ENCODE peak calls at places on chromosomes 11 and 22, in six cellular contexts. One of them, this sample, is unnamed.

GRCh38 chr22:50143096-50143495 is 27.4 kb upstream of the PANX2 start:
- DNase-seq in colonic mucosa: no peak
- DNase-seq in right lobe of liver: no peak
- DNase-seq in MM.1S: no peak
- DNase-seq in GM23338: no peak
- DNase-seq in BE2C: no peak
- DNase-seq in this sample: no peak

GRCh38 chr11:47289856-47290255 is 19.9 kb downstream of the MADD start:
- DNase-seq in right lobe of liver: no peak
- DNase-seq in GM23338: no peak
- DNase-seq in colonic mucosa: no peak
- DNase-seq in MM.1S: no peak
- DNase-seq in BE2C: no peak
- DNase-seq in this sample: no peak

GRCh38 chr11:35688023-35688422 is 25.4 kb downstream of the TRIM44 start:
- DNase-seq in right lobe of liver: no peak
- DNase-seq in MM.1S: no peak
- DNase-seq in GM23338: no peak
- DNase-seq in colonic mucosa: no peak
- DNase-seq in BE2C: no peak
- DNase-seq in this sample: no peak

GRCh38 chr11:7511405-7511804 is 2.4 kb upstream of the PPFIBP2 start:
- DNase-seq in GM23338: no peak
- DNase-seq in right lobe of liver: peak; percentile 83
- DNase-seq in MM.1S: peak; percentile 82
- DNase-seq in colonic mucosa: peak; percentile 60
- DNase-seq in BE2C: no peak
- DNase-seq in this sample: no peak

GRCh38 chr11:60169264-60169915 is 13.5 kb downstream of the MS4A6A start:
- DNase-seq in BE2C: no peak
- DNase-seq in right lobe of liver: no peak
- DNase-seq in colonic mucosa: no peak
- DNase-seq in MM.1S: peak; percentile 9
- DNase-seq in GM23338: peak; percentile 68
- DNase-seq in this sample: peak; percentile 9

GRCh38 chr22:23275751-23276150 is 95.4 kb downstream of the BCR start:
- DNase-seq in right lobe of liver: no peak
- DNase-seq in BE2C: no peak
- DNase-seq in MM.1S: no peak
- DNase-seq in colonic mucosa: no peak
- DNase-seq in GM23338: no peak
- DNase-seq in this sample: no peak

GRCh38 chr11:10268746-10269487 is 25.1 kb downstream of the SBF2 start:
- DNase-seq in right lobe of liver: no peak
- DNase-seq in BE2C: no peak
- DNase-seq in colonic mucosa: no peak
- DNase-seq in GM23338: no peak
- DNase-seq in MM.1S: no peak
- DNase-seq in this sample: no peak

GRCh38 chr22:25407226-25407858 is 157.1 kb upstream of the GRK3 start:
- DNase-seq in right lobe of liver: no peak
- DNase-seq in MM.1S: no peak
- DNase-seq in colonic mucosa: no peak
- DNase-seq in BE2C: no peak
- DNase-seq in GM23338: no peak
- DNase-seq in this sample: no peak

GRCh38 chr11:78698612-78699011 is 123.9 kb upstream of the NARS2 start:
- DNase-seq in right lobe of liver: no peak
- DNase-seq in MM.1S: no peak
- DNase-seq in GM23338: no peak
- DNase-seq in colonic mucosa: no peak
- DNase-seq in BE2C: peak; percentile 65
- DNase-seq in this sample: no peak

GRCh38 chr11:61688368-61689163 is 8.4 kb downstream of the DAGLA start:
- DNase-seq in GM23338: no peak
- DNase-seq in BE2C: no peak
- DNase-seq in right lobe of liver: no peak
- DNase-seq in colonic mucosa: peak; percentile 90
- DNase-seq in MM.1S: no peak
- DNase-seq in this sample: no peak

GRCh38 chr22:27298387-27299141 is 503.0 kb downstream of the MN1 start:
- DNase-seq in colonic mucosa: no peak
- DNase-seq in MM.1S: no peak
- DNase-seq in BE2C: no peak
- DNase-seq in right lobe of liver: no peak
- DNase-seq in GM23338: no peak
- DNase-seq in this sample: no peak

DNA sequence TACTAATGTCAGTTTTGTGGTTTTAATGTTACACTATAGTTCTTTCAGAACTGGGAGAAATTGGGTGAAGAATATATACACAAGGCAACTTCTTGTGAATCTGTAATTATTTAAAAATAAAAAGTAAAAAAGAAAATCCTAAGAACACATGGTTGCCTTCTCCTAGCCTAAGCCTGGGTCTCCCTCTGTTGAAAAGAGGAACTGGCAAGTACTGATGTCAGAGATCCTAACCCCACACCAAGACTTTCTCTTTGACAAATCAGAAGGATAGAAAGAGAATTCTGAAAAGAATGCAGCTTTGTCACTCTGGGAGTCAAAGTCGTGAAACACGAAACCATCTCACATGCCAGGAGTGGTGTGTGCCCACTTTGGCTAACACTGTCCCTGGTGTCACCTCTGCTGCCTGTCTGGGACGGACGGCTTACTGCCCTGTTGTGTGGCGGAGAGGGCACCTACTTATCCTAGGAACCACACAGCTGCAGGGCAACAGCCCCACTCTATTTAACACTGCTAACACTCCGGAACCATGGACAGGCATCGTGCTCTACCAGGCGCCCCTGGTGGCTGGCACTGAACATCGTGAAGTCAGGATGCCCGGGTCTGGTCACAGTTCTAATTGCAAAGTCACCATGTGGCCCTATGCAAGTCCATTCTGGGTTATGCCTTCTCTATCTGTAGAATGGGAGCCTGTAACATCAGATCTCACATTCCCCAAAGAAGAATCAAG is 108.8 kb upstream of the CD82 start:
- DNase-seq in MM.1S: no peak
- DNase-seq in right lobe of liver: no peak
- DNase-seq in GM23338: peak; percentile 60
- DNase-seq in BE2C: peak; percentile 27
- DNase-seq in colonic mucosa: no peak
- DNase-seq in this sample: no peak
- TF ChIP-seq CTCF in MM.1S: peak; percentile 33
- TF ChIP-seq CTCF in right lobe of liver: no peak
- TF ChIP-seq CTCF in GM23338: peak; percentile 48
- TF ChIP-seq CTCF in BE2C: peak; percentile 46
- TF ChIP-seq CTCF in colonic mucosa: no peak
- TF ChIP-seq CTCF in this sample: peak; percentile 6

DNA sequence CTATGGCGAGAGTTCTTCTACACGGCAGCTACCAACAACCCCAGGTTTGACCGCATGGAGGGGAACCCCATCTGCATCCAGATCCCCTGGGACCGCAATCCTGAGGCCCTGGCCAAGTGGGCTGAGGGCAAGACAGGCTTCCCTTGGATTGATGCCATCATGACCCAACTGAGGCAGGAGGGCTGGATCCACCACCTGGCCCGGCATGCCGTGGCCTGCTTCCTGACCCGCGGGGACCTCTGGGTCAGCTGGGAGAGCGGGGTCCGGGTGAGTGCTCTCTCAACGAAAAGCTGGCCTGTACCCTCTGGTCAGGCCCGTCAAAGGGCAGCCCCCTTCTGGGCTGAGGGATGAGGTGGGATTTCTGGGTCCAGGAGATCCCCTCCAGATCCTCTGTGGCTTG is 15.9 kb upstream of the MAPK8IP1 start:
- DNase-seq in BE2C: no peak
- DNase-seq in MM.1S: no peak
- DNase-seq in GM23338: no peak
- DNase-seq in right lobe of liver: no peak
- DNase-seq in colonic mucosa: no peak
- DNase-seq in this sample: no peak
- H3K36me3 ChIP-seq in BE2C: peaks cover 3% of the 10 kb centered on the region
- H3K36me3 ChIP-seq in MM.1S: peaks cover 7% of the 10 kb centered on the region
- H3K36me3 ChIP-seq in GM23338: no peaks in the 10 kb centered on the region
- H3K36me3 ChIP-seq in right lobe of liver: peaks cover 91% of the 10 kb centered on the region
- H3K36me3 ChIP-seq in colonic mucosa: peaks cover 41% of the 10 kb centered on the region
- H3K36me3 ChIP-seq in this sample: peaks cover 51% of the 10 kb centered on the region

GRCh38 chr11:65851083-65851579 is 6.8 kb downstream of the CFL1 start:
- DNase-seq in BE2C: no peak
- DNase-seq in right lobe of liver: no peak
- DNase-seq in MM.1S: no peak
- DNase-seq in colonic mucosa: peak; percentile 55
- DNase-seq in GM23338: peak; percentile 90
- DNase-seq in this sample: peak; percentile 53
- TF ChIP-seq CTCF in BE2C: peak; percentile 74
- TF ChIP-seq CTCF in right lobe of liver: peak; percentile 17
- TF ChIP-seq CTCF in MM.1S: peak; percentile 58
- TF ChIP-seq CTCF in colonic mucosa: peak; percentile 34
- TF ChIP-seq CTCF in GM23338: peak; percentile 82
- TF ChIP-seq CTCF in this sample: peak; percentile 59

GRCh38 chr22:47544696-47545095 is 782.2 kb downstream of the TBC1D22A start:
- DNase-seq in BE2C: no peak
- DNase-seq in MM.1S: no peak
- DNase-seq in colonic mucosa: no peak
- DNase-seq in right lobe of liver: no peak
- DNase-seq in GM23338: no peak
- DNase-seq in this sample: no peak
- H3K36me3 ChIP-seq in BE2C: no peaks in the 10 kb centered on the region
- H3K36me3 ChIP-seq in MM.1S: no peaks in the 10 kb centered on the region
- H3K36me3 ChIP-seq in colonic mucosa: no peaks in the 10 kb centered on the region
- H3K36me3 ChIP-seq in right lobe of liver: no peaks in the 10 kb centered on the region
- H3K36me3 ChIP-seq in GM23338: no peaks in the 10 kb centered on the region
- H3K36me3 ChIP-seq in this sample: no peaks in the 10 kb centered on the region

GRCh38 chr11:6472934-6473333 is 807 bp downstream of the TRIM3 start:
- DNase-seq in colonic mucosa: no peak
- DNase-seq in GM23338: peak; percentile 8
- DNase-seq in right lobe of liver: no peak
- DNase-seq in BE2C: no peak
- DNase-seq in MM.1S: no peak
- DNase-seq in this sample: peak; percentile 49

GRCh38 chr11:6473481-6474422 is at the start of gene TRIM3:
- DNase-seq in GM23338: peak; percentile 89
- DNase-seq in BE2C: peak; percentile 91
- DNase-seq in MM.1S: peak; percentile 77
- DNase-seq in right lobe of liver: peak; percentile 96
- DNase-seq in colonic mucosa: peak; percentile 96
- DNase-seq in this sample: peak; percentile 95

GRCh38 chr11:6475936-6476335 is 2.2 kb upstream of the TRIM3 start:
- DNase-seq in colonic mucosa: no peak
- DNase-seq in GM23338: peak; percentile 83
- DNase-seq in MM.1S: no peak
- DNase-seq in BE2C: no peak
- DNase-seq in right lobe of liver: no peak
- DNase-seq in this sample: no peak

GRCh38 chr11:6474806-6475500 is 1.2 kb upstream of the TRIM3 start:
- DNase-seq in colonic mucosa: no peak
- DNase-seq in BE2C: no peak
- DNase-seq in GM23338: peak; percentile 41
- DNase-seq in right lobe of liver: no peak
- DNase-seq in MM.1S: no peak
- DNase-seq in this sample: no peak

GRCh38 chr11:6474423-6474792 is 667 bp upstream of the TRIM3 start:
- DNase-seq in BE2C: no peak
- DNase-seq in MM.1S: no peak
- DNase-seq in right lobe of liver: no peak
- DNase-seq in colonic mucosa: no peak
- DNase-seq in GM23338: no peak
- DNase-seq in this sample: no peak
- TF ChIP-seq CTCF in BE2C: no peak
- TF ChIP-seq CTCF in MM.1S: peak; percentile 5
- TF ChIP-seq CTCF in right lobe of liver: no peak
- TF ChIP-seq CTCF in colonic mucosa: no peak
- TF ChIP-seq CTCF in GM23338: no peak
- TF ChIP-seq CTCF in this sample: no peak

GRCh38 chr22:20090730-20091240 is 10.7 kb downstream of the DGCR8 start:
- DNase-seq in GM23338: no peak
- DNase-seq in MM.1S: no peak
- DNase-seq in right lobe of liver: no peak
- DNase-seq in BE2C: no peak
- DNase-seq in colonic mucosa: no peak
- DNase-seq in this sample: no peak
- H3K36me3 ChIP-seq in GM23338: peaks cover 52% of the 10 kb centered on the region
- H3K36me3 ChIP-seq in MM.1S: peaks cover 26% of the 10 kb centered on the region
- H3K36me3 ChIP-seq in right lobe of liver: peaks cover 81% of the 10 kb centered on the region
- H3K36me3 ChIP-seq in BE2C: peaks cover 100% of the 10 kb centered on the region
- H3K36me3 ChIP-seq in colonic mucosa: peaks cover 33% of the 10 kb centered on the region
- H3K36me3 ChIP-seq in this sample: peaks cover 100% of the 10 kb centered on the region

GRCh38 chr11:106276859-106277436 is 199.5 kb downstream of the AASDHPPT start:
- DNase-seq in MM.1S: no peak
- DNase-seq in colonic mucosa: no peak
- DNase-seq in BE2C: no peak
- DNase-seq in right lobe of liver: no peak
- DNase-seq in GM23338: peak; percentile 56
- DNase-seq in this sample: peak; percentile 20
- TF ChIP-seq CTCF in MM.1S: peak; percentile 29
- TF ChIP-seq CTCF in colonic mucosa: no peak
- TF ChIP-seq CTCF in BE2C: no peak
- TF ChIP-seq CTCF in right lobe of liver: no peak
- TF ChIP-seq CTCF in GM23338: peak; percentile 76
- TF ChIP-seq CTCF in this sample: peak; percentile 54

GRCh38 chr22:37924386-37925065 is 18.4 kb downstream of the MICALL1 start:
- DNase-seq in GM23338: no peak
- DNase-seq in colonic mucosa: no peak
- DNase-seq in BE2C: no peak
- DNase-seq in right lobe of liver: no peak
- DNase-seq in MM.1S: no peak
- DNase-seq in this sample: no peak
- H3K36me3 ChIP-seq in GM23338: no peaks in the 10 kb centered on the region
- H3K36me3 ChIP-seq in colonic mucosa: peaks cover 11% of the 10 kb centered on the region
- H3K36me3 ChIP-seq in BE2C: peaks cover 14% of the 10 kb centered on the region
- H3K36me3 ChIP-seq in right lobe of liver: peaks cover 26% of the 10 kb centered on the region
- H3K36me3 ChIP-seq in MM.1S: no peaks in the 10 kb centered on the region
- H3K36me3 ChIP-seq in this sample: peaks cover 22% of the 10 kb centered on the region

This sample was measured in WERI-Rb-1.